ENCODE peak calls at places on chromosomes 13 and 19, in five cellular contexts. One of them, this sample, is unnamed. For H3K36me3, the result is how much of the 10 kb centered on the place peaks cover.

GRCh38 chr19:5621311-5621944 is 1.1 kb downstream of the SAFB2 start:
- DNase-seq in heart right ventricle: no peak
- DNase-seq in ascending aorta: no peak
- DNase-seq in lower lobe of right lung: no peak
- DNase-seq in psoas muscle: no peak
- DNase-seq in this sample: no peak

GRCh38 chr13:42486711-42487198 is 87.2 kb upstream of the TNFSF11 start:
- DNase-seq in heart right ventricle: no peak
- DNase-seq in lower lobe of right lung: no peak
- DNase-seq in ascending aorta: no peak
- DNase-seq in psoas muscle: no peak
- DNase-seq in this sample: no peak

GRCh38 chr13:19864018-19864338 is 529 bp upstream of the ZMYM5 start:
- DNase-seq in heart right ventricle: peak
- DNase-seq in ascending aorta: peak
- DNase-seq in psoas muscle: peak
- DNase-seq in lower lobe of right lung: peak
- DNase-seq in this sample: peak

GRCh38 chr19:30226464-30227070 is 145.6 kb upstream of the ZNF536 start:
- DNase-seq in lower lobe of right lung: no peak
- DNase-seq in heart right ventricle: no peak
- DNase-seq in ascending aorta: no peak
- DNase-seq in psoas muscle: no peak
- DNase-seq in this sample: no peak

GRCh38 chr13:29654807-29655547 is 59.5 kb upstream of the SLC7A1 start:
- DNase-seq in psoas muscle: no peak
- DNase-seq in ascending aorta: no peak
- DNase-seq in lower lobe of right lung: no peak
- DNase-seq in heart right ventricle: no peak
- DNase-seq in this sample: no peak

GRCh38 chr13:42355841-42356575 is 84.1 kb downstream of the AKAP11 start:
- DNase-seq in ascending aorta: no peak
- DNase-seq in heart right ventricle: no peak
- DNase-seq in psoas muscle: no peak
- DNase-seq in lower lobe of right lung: no peak
- DNase-seq in this sample: no peak

GRCh38 chr13:74450525-74450845 is 316.3 kb upstream of the KLF12 start:
- DNase-seq in heart right ventricle: no peak
- DNase-seq in ascending aorta: no peak
- DNase-seq in psoas muscle: no peak
- DNase-seq in lower lobe of right lung: no peak
- DNase-seq in this sample: no peak

GRCh38 chr13:109307027-109307426 is 479.4 kb downstream of the IRS2 start:
- DNase-seq in ascending aorta: no peak
- DNase-seq in psoas muscle: no peak
- DNase-seq in lower lobe of right lung: no peak
- DNase-seq in heart right ventricle: no peak
- DNase-seq in this sample: no peak

GRCh38 chr19:16899566-16900075 is 10.8 kb downstream of the F2RL3 start:
- DNase-seq in lower lobe of right lung: peak
- DNase-seq in heart right ventricle: no peak
- DNase-seq in psoas muscle: no peak
- DNase-seq in ascending aorta: no peak
- DNase-seq in this sample: no peak

GRCh38 chr19:2982983-2983350 is 5.6 kb downstream of the TLE6 start:
- DNase-seq in lower lobe of right lung: peak
- DNase-seq in psoas muscle: peak
- DNase-seq in ascending aorta: peak
- DNase-seq in heart right ventricle: peak
- DNase-seq in this sample: peak

GRCh38 chr13:114088863-114089262 is 43.6 kb downstream of the RASA3 start:
- DNase-seq in lower lobe of right lung: no peak
- DNase-seq in psoas muscle: no peak
- DNase-seq in heart right ventricle: no peak
- DNase-seq in ascending aorta: no peak
- DNase-seq in this sample: no peak

GRCh38 chr19:15412832-15413231 is 6.0 kb downstream of the AKAP8L start:
- DNase-seq in ascending aorta: no peak
- DNase-seq in lower lobe of right lung: no peak
- DNase-seq in psoas muscle: no peak
- DNase-seq in heart right ventricle: no peak
- DNase-seq in this sample: no peak

GRCh38 chr19:28242317-28242927 is 970.5 kb downstream of the UQCRFS1 start:
- DNase-seq in ascending aorta: no peak
- DNase-seq in psoas muscle: no peak
- DNase-seq in lower lobe of right lung: no peak
- DNase-seq in heart right ventricle: no peak
- DNase-seq in this sample: no peak

GRCh38 chr19:44499962-44500949 is at the start of gene ZNF180:
- DNase-seq in lower lobe of right lung: peak
- DNase-seq in ascending aorta: peak
- DNase-seq in psoas muscle: peak
- DNase-seq in heart right ventricle: peak
- DNase-seq in this sample: peak

GRCh38 chr19:43895727-43896126 is 39.4 kb downstream of the ZNF45 start:
- DNase-seq in heart right ventricle: no peak
- DNase-seq in ascending aorta: no peak
- DNase-seq in lower lobe of right lung: no peak
- DNase-seq in psoas muscle: no peak
- DNase-seq in this sample: no peak

GRCh38 chr13:32229443-32229842 is 85.7 kb downstream of the ZAR1L start:
- DNase-seq in ascending aorta: no peak
- DNase-seq in psoas muscle: no peak
- DNase-seq in lower lobe of right lung: no peak
- DNase-seq in heart right ventricle: no peak
- DNase-seq in this sample: no peak

GRCh38 chr13:101417043-101417406 is 717 bp upstream of the NALCN start:
- DNase-seq in lower lobe of right lung: no peak
- DNase-seq in ascending aorta: no peak
- DNase-seq in psoas muscle: no peak
- DNase-seq in heart right ventricle: no peak
- DNase-seq in this sample: no peak

GRCh38 chr19:16295071-16295470 is 29.6 kb upstream of the KLF2 start:
- DNase-seq in lower lobe of right lung: no peak
- DNase-seq in psoas muscle: no peak
- DNase-seq in heart right ventricle: no peak
- DNase-seq in ascending aorta: no peak
- DNase-seq in this sample: no peak

GRCh38 chr19:35862528-35862927 is 5.8 kb downstream of the KIRREL2 start:
- DNase-seq in psoas muscle: no peak
- DNase-seq in heart right ventricle: no peak
- DNase-seq in lower lobe of right lung: no peak
- DNase-seq in ascending aorta: no peak
- DNase-seq in this sample: peak

GRCh38 chr19:56217039-56217949 is 15.2 kb downstream of the ZSCAN5C start:
- DNase-seq in lower lobe of right lung: no peak
- DNase-seq in heart right ventricle: peak
- DNase-seq in ascending aorta: no peak
- DNase-seq in psoas muscle: no peak
- DNase-seq in this sample: no peak

GRCh38 chr19:47593860-47594259 is 15.1 kb upstream of the BICRA start:
- DNase-seq in ascending aorta: no peak
- DNase-seq in psoas muscle: no peak
- DNase-seq in heart right ventricle: no peak
- DNase-seq in lower lobe of right lung: no peak
- DNase-seq in this sample: no peak

GRCh38 chr19:30116984-30117555 is 175.0 kb downstream of the URI1 start:
- DNase-seq in heart right ventricle: no peak
- DNase-seq in lower lobe of right lung: no peak
- DNase-seq in ascending aorta: no peak
- DNase-seq in psoas muscle: no peak
- DNase-seq in this sample: no peak

GRCh38 chr19:15118789-15119494 is 11.7 kb downstream of the SYDE1 start:
- DNase-seq in lower lobe of right lung: no peak
- DNase-seq in heart right ventricle: no peak
- DNase-seq in psoas muscle: no peak
- DNase-seq in ascending aorta: no peak
- DNase-seq in this sample: no peak

GRCh38 chr13:20119960-20120359 is 40.9 kb downstream of the GJA3 start:
- DNase-seq in lower lobe of right lung: no peak
- DNase-seq in heart right ventricle: no peak
- DNase-seq in ascending aorta: no peak
- DNase-seq in psoas muscle: no peak
- DNase-seq in this sample: no peak

GRCh38 chr19:41521860-41522555 is 54.0 kb upstream of the CEACAM21 start:
- DNase-seq in lower lobe of right lung: peak
- DNase-seq in psoas muscle: no peak
- DNase-seq in ascending aorta: no peak
- DNase-seq in heart right ventricle: peak
- DNase-seq in this sample: no peak

GRCh38 chr13:30995331-30995730 is 62.9 kb downstream of the TEX26 start:
- DNase-seq in psoas muscle: no peak
- DNase-seq in heart right ventricle: no peak
- DNase-seq in ascending aorta: no peak
- DNase-seq in lower lobe of right lung: no peak
- DNase-seq in this sample: no peak

GRCh38 chr19:2446390-2446789 is 10.4 kb downstream of the LMNB2 start:
- DNase-seq in heart right ventricle: no peak
- DNase-seq in psoas muscle: peak
- DNase-seq in lower lobe of right lung: no peak
- DNase-seq in ascending aorta: no peak
- DNase-seq in this sample: no peak

GRCh38 chr19:53597023-53597422 is 34.8 kb upstream of the DPRX start:
- DNase-seq in heart right ventricle: no peak
- DNase-seq in psoas muscle: no peak
- DNase-seq in lower lobe of right lung: no peak
- DNase-seq in ascending aorta: no peak
- DNase-seq in this sample: no peak

GRCh38 chr19:53595510-53595867 is 36.3 kb upstream of the DPRX start:
- DNase-seq in ascending aorta: no peak
- DNase-seq in lower lobe of right lung: no peak
- DNase-seq in heart right ventricle: no peak
- DNase-seq in psoas muscle: no peak
- DNase-seq in this sample: no peak

GRCh38 chr19:53600217-53600616 is 31.6 kb upstream of the DPRX start:
- DNase-seq in ascending aorta: no peak
- DNase-seq in lower lobe of right lung: no peak
- DNase-seq in psoas muscle: no peak
- DNase-seq in heart right ventricle: no peak
- DNase-seq in this sample: no peak

GRCh38 chr19:53596056-53596455 is 35.7 kb upstream of the DPRX start:
- DNase-seq in ascending aorta: no peak
- DNase-seq in heart right ventricle: no peak
- DNase-seq in lower lobe of right lung: no peak
- DNase-seq in psoas muscle: no peak
- DNase-seq in this sample: no peak

DNA sequence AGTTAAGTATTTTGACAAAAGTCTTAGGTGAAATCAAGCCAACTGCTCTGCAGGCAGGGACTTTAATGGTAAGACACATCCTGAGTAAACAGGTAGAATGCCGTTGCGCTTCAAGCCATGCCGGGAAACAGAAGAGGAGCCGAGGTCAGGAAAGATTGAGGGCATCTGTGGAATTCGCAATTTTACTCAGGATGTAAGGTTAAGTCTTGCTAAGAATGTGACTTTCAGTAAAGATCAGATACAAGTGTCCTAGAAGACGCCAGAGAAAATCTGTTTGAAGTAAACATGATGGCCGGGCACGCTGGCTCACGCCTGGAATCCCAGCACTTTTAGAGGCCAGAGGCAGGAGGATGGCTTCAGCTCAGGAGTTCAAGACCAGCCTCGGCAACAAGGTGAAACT is 33.4 kb upstream of the DPRX start:
- DNase-seq in lower lobe of right lung: no peak
- DNase-seq in ascending aorta: no peak
- DNase-seq in heart right ventricle: no peak
- DNase-seq in psoas muscle: no peak
- DNase-seq in this sample: no peak
- H3K27ac ChIP-seq in lower lobe of right lung: no peak
- H3K27ac ChIP-seq in ascending aorta: no peak
- H3K27ac ChIP-seq in heart right ventricle: no peak
- H3K27ac ChIP-seq in psoas muscle: no peak
- H3K27ac ChIP-seq in this sample: no peak

GRCh38 chr19:10398819-10399218 is 4.5 kb downstream of the CDC37 start:
- DNase-seq in psoas muscle: no peak
- DNase-seq in lower lobe of right lung: no peak
- DNase-seq in heart right ventricle: no peak
- DNase-seq in ascending aorta: no peak
- DNase-seq in this sample: no peak

GRCh38 chr19:10395853-10396355 is 7.4 kb downstream of the CDC37 start:
- DNase-seq in ascending aorta: no peak
- DNase-seq in heart right ventricle: no peak
- DNase-seq in lower lobe of right lung: no peak
- DNase-seq in psoas muscle: no peak
- DNase-seq in this sample: no peak

GRCh38 chr19:10402441-10403038 is 802 bp downstream of the CDC37 start:
- DNase-seq in heart right ventricle: peak
- DNase-seq in psoas muscle: peak
- DNase-seq in ascending aorta: no peak
- DNase-seq in lower lobe of right lung: peak
- DNase-seq in this sample: no peak

GRCh38 chr19:10403137-10404021 is at the start of gene CDC37:
- DNase-seq in psoas muscle: peak
- DNase-seq in heart right ventricle: peak
- DNase-seq in ascending aorta: peak
- DNase-seq in lower lobe of right lung: peak
- DNase-seq in this sample: peak

GRCh38 chr19:10399878-10400277 is 3.5 kb downstream of the CDC37 start:
- DNase-seq in ascending aorta: no peak
- DNase-seq in psoas muscle: peak
- DNase-seq in heart right ventricle: peak
- DNase-seq in lower lobe of right lung: no peak
- DNase-seq in this sample: no peak
- H3K36me3 ChIP-seq in ascending aorta: under half
- H3K36me3 ChIP-seq in psoas muscle: under half
- H3K36me3 ChIP-seq in heart right ventricle: under half
- H3K36me3 ChIP-seq in lower lobe of right lung: under half
- H3K36me3 ChIP-seq in this sample: under half

GRCh38 chr13:111007209-111007608 is 92.3 kb upstream of the ANKRD10 start:
- DNase-seq in heart right ventricle: no peak
- DNase-seq in lower lobe of right lung: no peak
- DNase-seq in psoas muscle: no peak
- DNase-seq in ascending aorta: no peak
- DNase-seq in this sample: no peak

GRCh38 chr13:111004444-111004843 is 89.6 kb upstream of the ANKRD10 start:
- DNase-seq in lower lobe of right lung: no peak
- DNase-seq in ascending aorta: no peak
- DNase-seq in psoas muscle: no peak
- DNase-seq in heart right ventricle: no peak
- DNase-seq in this sample: no peak

GRCh38 chr13:111006508-111007031 is 91.7 kb upstream of the ANKRD10 start:
- DNase-seq in lower lobe of right lung: no peak
- DNase-seq in heart right ventricle: peak
- DNase-seq in ascending aorta: peak
- DNase-seq in psoas muscle: peak
- DNase-seq in this sample: no peak

GRCh38 chr13:111005364-111005763 is 90.5 kb upstream of the ANKRD10 start:
- DNase-seq in psoas muscle: no peak
- DNase-seq in heart right ventricle: no peak
- DNase-seq in lower lobe of right lung: no peak
- DNase-seq in ascending aorta: no peak
- DNase-seq in this sample: no peak

GRCh38 chr13:111005808-111006494 is 91.1 kb upstream of the ANKRD10 start:
- DNase-seq in ascending aorta: no peak
- DNase-seq in lower lobe of right lung: no peak
- DNase-seq in psoas muscle: peak
- DNase-seq in heart right ventricle: peak
- DNase-seq in this sample: no peak
- H3K4me3 ChIP-seq in ascending aorta: peak
- H3K4me3 ChIP-seq in lower lobe of right lung: no peak
- H3K4me3 ChIP-seq in psoas muscle: peak
- H3K4me3 ChIP-seq in heart right ventricle: peak
- H3K4me3 ChIP-seq in this sample: no peak

GRCh38 chr13:94607939-94608338 is 6.3 kb downstream of the GPR180 start:
- DNase-seq in lower lobe of right lung: no peak
- DNase-seq in psoas muscle: no peak
- DNase-seq in heart right ventricle: no peak
- DNase-seq in ascending aorta: no peak
- DNase-seq in this sample: no peak
- H3K27ac ChIP-seq in lower lobe of right lung: no peak
- H3K27ac ChIP-seq in psoas muscle: no peak
- H3K27ac ChIP-seq in heart right ventricle: no peak
- H3K27ac ChIP-seq in ascending aorta: no peak
- H3K27ac ChIP-seq in this sample: no peak

This sample was measured in left lung.